ENCODE peak calls at places on chromosomes 1 and 21, in four cellular contexts. A, D, S and E are unnamed samples.

GRCh38 chr1:183030053-183030452 is 6.8 kb downstream of the LAMC1 start:
- DNase-seq in D (peak; percentile 66), A (no peak), S (no peak), E (no peak)

GRCh38 chr1:47866631-47867446 is 130.3 kb downstream of the TRABD2B start:
- DNase-seq in A (no peak), D (no peak), S (no peak), E (no peak)

GRCh38 chr1:231691618-231692259 is 65.1 kb downstream of the DISC1 start:
- DNase-seq in A (peak; percentile 38), S (peak; percentile 76), D (peak; percentile 45), E (peak; percentile 73)

GRCh38 chr1:94855307-94855700 is 35.1 kb downstream of the SLC44A3 start:
- DNase-seq in S (no peak), D (no peak), A (no peak), E (peak; percentile 64)

GRCh38 chr1:241706257-241706656 is 54.2 kb downstream of the WDR64 start:
- DNase-seq in D (no peak), A (no peak), S (no peak), E (no peak)

GRCh38 chr21:15064576-15065380 is at the start of gene NRIP1:
- DNase-seq in S (peak; percentile 72), D (peak; percentile 86), A (no peak), E (peak; percentile 94)

GRCh38 chr1:14939527-14940284 is 213.8 kb upstream of the TMEM51 start:
- DNase-seq in D (no peak), A (no peak), S (no peak), E (no peak)

GRCh38 chr1:202810615-202811295 is at the start of gene PCAT6:
- DNase-seq in D (peak; percentile 97), A (peak; percentile 93), S (peak; percentile 99), E (peak; percentile 99)

GRCh38 chr1:85607126-85607912 is 26.8 kb downstream of the CCN1 start:
- DNase-seq in S (peak; percentile 97), D (peak; percentile 90), A (peak; percentile 93), E (peak; percentile 100)

GRCh38 chr1:67843335-67843734 is 10.1 kb upstream of the GNG12 start:
- DNase-seq in D (no peak), S (no peak), A (no peak), E (no peak)

DNA sequence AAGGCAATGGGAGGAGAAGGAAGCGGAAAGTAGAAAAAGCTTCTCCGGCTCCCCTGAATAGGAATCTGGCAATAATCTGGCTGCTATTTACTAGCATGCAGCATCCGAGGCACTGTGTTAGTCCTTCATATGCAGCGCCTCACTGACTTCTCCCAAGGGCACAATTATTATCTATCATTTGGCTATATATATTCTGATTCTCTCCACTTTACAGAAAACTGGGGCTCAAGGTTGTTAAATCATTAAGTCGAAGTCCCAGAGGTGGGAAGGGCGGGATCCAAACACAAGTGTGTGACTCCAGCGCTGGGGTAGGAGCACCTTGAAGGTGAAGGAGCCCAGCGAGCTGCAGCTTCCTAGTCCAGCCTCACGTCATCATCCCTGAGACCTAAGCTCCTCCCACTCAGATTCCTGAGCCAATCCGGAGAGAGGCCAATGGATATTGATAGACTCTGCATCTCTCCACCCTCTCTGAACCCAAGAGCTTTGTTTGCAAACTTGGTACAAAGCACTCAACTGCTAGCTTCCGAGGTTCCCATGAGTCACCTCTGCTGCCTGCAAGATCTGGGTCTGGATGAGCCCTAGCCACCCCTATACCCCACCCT is 16.6 kb upstream of the EYA3 start:
- DNase-seq in D (peak; percentile 51), A (peak; percentile 87), S (peak; percentile 96), E (peak; percentile 95)
- H3K4ac ChIP-seq in D (no peak overlapping the region), A (no peak overlapping the region), S (no peak overlapping the region), E (no peak overlapping the region)

GRCh38 chr1:40740992-40741736 is 42.4 kb upstream of the KCNQ4 start:
- DNase-seq in D (no peak), S (no peak), A (no peak), E (no peak)
- H3K79me2 ChIP-seq in D (peaks cover 2% of the 10 kb centered on the region), S (peaks cover 2% of the 10 kb centered on the region), A (no peaks in the 10 kb centered on the region), E (peaks cover 3% of the 10 kb centered on the region)

DNA sequence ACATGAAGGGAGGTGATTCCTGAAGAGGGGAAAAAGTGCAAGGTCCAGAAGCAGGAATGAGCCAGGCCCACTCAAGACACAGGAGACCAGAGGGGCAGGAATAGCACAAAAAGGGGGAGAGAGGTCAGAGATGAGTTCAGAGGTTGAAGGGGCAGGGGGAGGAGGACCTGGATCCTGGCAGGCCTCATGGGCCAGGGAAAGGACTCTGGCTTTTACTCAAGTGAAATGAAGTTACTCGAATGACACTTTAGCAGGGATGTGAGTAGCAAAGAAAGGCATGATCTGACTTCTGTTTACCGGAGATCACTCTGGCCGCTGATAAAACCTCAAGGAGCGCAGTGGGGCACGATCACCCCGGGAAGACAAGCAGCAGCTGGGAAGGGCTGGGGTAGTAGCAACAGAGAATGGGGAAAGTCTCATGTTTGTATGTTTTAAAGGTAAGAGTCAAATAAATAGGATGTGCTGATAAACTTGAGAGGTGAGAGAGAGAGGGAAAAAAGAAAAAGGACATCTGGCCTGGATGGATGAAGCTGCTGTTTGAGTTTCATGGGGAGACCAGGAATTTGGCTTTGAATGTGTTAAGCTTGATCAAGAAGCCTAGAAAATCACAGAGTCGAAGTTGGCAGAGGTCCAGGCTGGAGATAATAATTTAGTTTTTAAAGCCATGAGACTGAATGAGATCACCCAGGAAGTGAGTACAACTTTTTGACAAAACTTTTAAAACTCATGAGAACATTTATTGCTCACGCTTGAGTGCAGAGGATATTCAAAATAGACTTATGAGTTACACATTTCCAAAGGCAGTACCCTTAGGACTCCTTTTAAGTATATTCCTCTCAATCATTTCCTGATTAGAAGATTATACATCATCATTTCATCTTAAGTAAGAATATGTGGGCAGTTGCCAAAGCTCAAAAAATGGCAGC is 156.0 kb downstream of the RERE start:
- DNase-seq in A (no peak), S (no peak), D (no peak), E (peak; percentile 40)
- H3K4ac ChIP-seq in A (no peak overlapping the region), S (no peak overlapping the region), D (peak overlapping the region; percentile 27), E (no peak overlapping the region)

GRCh38 chr1:11061652-11062365 is 2.0 kb upstream of the SRM start:
- DNase-seq in A (no peak), D (no peak), S (no peak), E (peak; percentile 18)

GRCh38 chr1:11064942-11065341 is 5.1 kb upstream of the SRM start:
- DNase-seq in A (no peak), S (no peak), D (no peak), E (no peak)

GRCh38 chr1:11065796-11066195 is 6.0 kb upstream of the SRM start:
- DNase-seq in A (no peak), D (no peak), S (no peak), E (no peak)

GRCh38 chr1:11059990-11060948 is at the start of gene SRM:
- DNase-seq in D (peak; percentile 93), S (peak; percentile 91), A (no peak), E (peak; percentile 93)

DNA sequence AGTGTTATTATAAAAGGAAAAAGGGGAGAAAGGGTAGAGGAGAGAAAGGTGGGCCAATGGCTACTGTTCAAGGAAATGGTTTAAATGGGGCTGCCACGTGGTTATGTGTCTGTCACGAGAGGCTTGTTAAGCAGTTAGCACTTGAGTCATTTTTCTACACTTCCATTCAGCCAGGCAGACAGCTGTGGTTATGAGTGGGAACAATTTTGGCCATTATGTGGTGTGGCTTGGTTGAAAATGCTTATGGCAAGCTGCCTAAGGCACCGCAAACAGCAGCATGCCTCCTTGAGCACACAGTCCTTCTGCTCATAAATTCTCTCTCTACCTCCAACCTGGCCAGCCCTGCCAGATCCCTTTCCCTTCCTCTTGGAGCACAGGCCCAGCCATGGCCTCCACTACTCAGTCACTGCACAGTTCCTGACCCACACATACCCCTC is 3.2 kb upstream of the SRM start:
- DNase-seq in S (no peak), A (no peak), D (no peak), E (no peak)
- H3K79me2 ChIP-seq in S (peaks cover 2% of the 10 kb centered on the region), A (no peaks in the 10 kb centered on the region), D (peaks cover 9% of the 10 kb centered on the region), E (peaks cover 11% of the 10 kb centered on the region)

DNA sequence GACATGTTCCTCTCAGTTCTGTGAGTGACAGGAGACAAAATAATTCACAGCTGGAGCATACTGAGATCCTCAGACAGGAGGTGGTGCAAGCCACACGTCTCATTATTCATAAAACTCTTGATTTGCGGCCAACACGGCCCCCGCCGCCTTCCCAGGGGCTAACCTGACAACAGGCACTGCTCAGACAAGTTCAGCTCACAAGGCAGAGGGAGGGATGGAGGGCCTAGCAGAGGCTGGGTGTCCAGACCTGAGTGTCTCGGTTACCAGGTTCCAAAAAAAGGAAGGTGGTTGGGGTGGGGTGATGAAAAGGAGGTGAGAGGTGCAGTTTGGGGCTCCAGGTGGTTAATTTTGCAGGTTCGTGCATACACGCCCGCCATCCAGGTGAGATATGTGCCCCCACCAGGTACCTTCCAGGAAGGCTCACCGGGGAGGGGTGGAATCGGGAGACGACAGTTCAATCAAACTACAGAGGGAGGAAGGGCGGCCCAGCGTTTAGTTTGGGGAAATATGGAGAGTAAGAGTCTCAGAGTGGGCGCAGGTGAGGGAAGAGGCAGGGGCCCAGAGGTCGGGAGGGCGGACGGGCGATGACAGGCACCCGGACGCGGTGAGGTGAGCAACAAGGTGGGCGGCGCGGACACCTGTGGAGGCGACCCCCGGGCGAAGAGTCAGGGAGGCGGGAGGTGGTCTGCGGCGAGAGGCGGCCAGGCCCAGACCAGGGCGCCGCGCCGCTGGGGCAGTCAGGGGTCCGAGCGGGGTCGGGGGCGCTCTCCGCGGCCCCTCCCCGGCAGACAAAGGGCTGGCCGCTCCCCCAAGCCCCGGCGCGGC is 635 bp downstream of the CTNNBIP1 start:
- DNase-seq in D (no peak), S (no peak), A (no peak), E (peak; percentile 21)
- H3K4ac ChIP-seq in D (peak overlapping the region; percentile 75), S (no peak overlapping the region), A (no peak overlapping the region), E (no peak overlapping the region)

GRCh38 chr1:117059678-117060440 is at the start of gene TTF2:
- DNase-seq in S (peak; percentile 99), A (peak; percentile 98), D (peak; percentile 95), E (peak; percentile 100)

GRCh38 chr1:117060441-117061317 is 553 bp downstream of the TTF2 start:
- DNase-seq in S (no peak), A (no peak), D (no peak), E (peak; percentile 75)

GRCh38 chr1:117059334-117059677 is 820 bp upstream of the TTF2 start:
- DNase-seq in S (no peak), A (no peak), D (peak; percentile 19), E (no peak)

GRCh38 chr1:117058810-117059209 is 1.3 kb upstream of the TTF2 start:
- DNase-seq in S (no peak), D (no peak), A (no peak), E (no peak)

GRCh38 chr1:117061986-117062415 is 1.9 kb downstream of the TTF2 start:
- DNase-seq in D (no peak), A (no peak), S (no peak), E (no peak)
- H3K79me2 ChIP-seq in D (peaks cover 3% of the 10 kb centered on the region), A (no peaks in the 10 kb centered on the region), S (no peaks in the 10 kb centered on the region), E (peaks cover 2% of the 10 kb centered on the region)